ENCODE peak calls at places on chromosomes 4 and X, in four cellular contexts. One of them, this sample, is unnamed.

GRCh38 chrX:25144043-25144940 is 128.5 kb upstream of the ARX start:
- DNase-seq in tibial nerve: peak
- DNase-seq in skeletal muscle cell: peak
- DNase-seq in stimulated activated CD4-positive, alpha-beta T cell treated with anti-CD3 and anti-CD28 coated beads, Interleukin-12 subunit alpha, Interleukin-12 subunit beta, amount 100 ng/mL, for 24 hours: peak
- DNase-seq in this sample: peak

GRCh38 chrX:22800360-22800759 is 199.4 kb upstream of the DDX53 start:
- DNase-seq in stimulated activated CD4-positive, alpha-beta T cell treated with anti-CD3 and anti-CD28 coated beads, Interleukin-12 subunit alpha, Interleukin-12 subunit beta, amount 100 ng/mL, for 24 hours: no peak
- DNase-seq in skeletal muscle cell: peak
- DNase-seq in tibial nerve: peak
- DNase-seq in this sample: no peak

GRCh38 chr4:1777822-1778641 is 15.1 kb upstream of the FGFR3 start:
- DNase-seq in stimulated activated CD4-positive, alpha-beta T cell treated with anti-CD3 and anti-CD28 coated beads, Interleukin-12 subunit alpha, Interleukin-12 subunit beta, amount 100 ng/mL, for 24 hours: no peak
- DNase-seq in skeletal muscle cell: no peak
- DNase-seq in tibial nerve: no peak
- DNase-seq in this sample: peak

GRCh38 chr4:150117094-150117493 is 38.8 kb downstream of the DCLK2 start:
- DNase-seq in skeletal muscle cell: no peak
- DNase-seq in stimulated activated CD4-positive, alpha-beta T cell treated with anti-CD3 and anti-CD28 coated beads, Interleukin-12 subunit alpha, Interleukin-12 subunit beta, amount 100 ng/mL, for 24 hours: no peak
- DNase-seq in tibial nerve: no peak
- DNase-seq in this sample: no peak

GRCh38 chrX:7889680-7890079 is 37.5 kb downstream of the PNPLA4 start:
- DNase-seq in skeletal muscle cell: no peak
- DNase-seq in stimulated activated CD4-positive, alpha-beta T cell treated with anti-CD3 and anti-CD28 coated beads, Interleukin-12 subunit alpha, Interleukin-12 subunit beta, amount 100 ng/mL, for 24 hours: no peak
- DNase-seq in tibial nerve: no peak
- DNase-seq in this sample: no peak

GRCh38 chrX:43845776-43846175 is 36.5 kb downstream of the MAOB start:
- DNase-seq in skeletal muscle cell: no peak
- DNase-seq in stimulated activated CD4-positive, alpha-beta T cell treated with anti-CD3 and anti-CD28 coated beads, Interleukin-12 subunit alpha, Interleukin-12 subunit beta, amount 100 ng/mL, for 24 hours: no peak
- DNase-seq in tibial nerve: no peak
- DNase-seq in this sample: no peak

GRCh38 chr4:140243345-140243753 is 89.4 kb upstream of the MAML3 start:
- DNase-seq in tibial nerve: no peak
- DNase-seq in stimulated activated CD4-positive, alpha-beta T cell treated with anti-CD3 and anti-CD28 coated beads, Interleukin-12 subunit alpha, Interleukin-12 subunit beta, amount 100 ng/mL, for 24 hours: no peak
- DNase-seq in skeletal muscle cell: no peak
- DNase-seq in this sample: no peak

GRCh38 chrX:152601848-152602616 is 35.7 kb upstream of the GABRQ start:
- DNase-seq in tibial nerve: no peak
- DNase-seq in skeletal muscle cell: no peak
- DNase-seq in stimulated activated CD4-positive, alpha-beta T cell treated with anti-CD3 and anti-CD28 coated beads, Interleukin-12 subunit alpha, Interleukin-12 subunit beta, amount 100 ng/mL, for 24 hours: no peak
- DNase-seq in this sample: peak

GRCh38 chrX:101164766-101165590 is 54.6 kb upstream of the DRP2 start:
- DNase-seq in skeletal muscle cell: no peak
- DNase-seq in tibial nerve: no peak
- DNase-seq in stimulated activated CD4-positive, alpha-beta T cell treated with anti-CD3 and anti-CD28 coated beads, Interleukin-12 subunit alpha, Interleukin-12 subunit beta, amount 100 ng/mL, for 24 hours: no peak
- DNase-seq in this sample: no peak

GRCh38 chr4:148056879-148057278 is 325.0 kb downstream of the ARHGAP10 start:
- DNase-seq in stimulated activated CD4-positive, alpha-beta T cell treated with anti-CD3 and anti-CD28 coated beads, Interleukin-12 subunit alpha, Interleukin-12 subunit beta, amount 100 ng/mL, for 24 hours: peak
- DNase-seq in tibial nerve: peak
- DNase-seq in skeletal muscle cell: peak
- DNase-seq in this sample: no peak

GRCh38 chr4:112975567-112976355 is 73.7 kb upstream of the ANK2 start:
- DNase-seq in skeletal muscle cell: no peak
- DNase-seq in tibial nerve: no peak
- DNase-seq in stimulated activated CD4-positive, alpha-beta T cell treated with anti-CD3 and anti-CD28 coated beads, Interleukin-12 subunit alpha, Interleukin-12 subunit beta, amount 100 ng/mL, for 24 hours: no peak
- DNase-seq in this sample: no peak

GRCh38 chrX:74238771-74239170 is 65.2 kb upstream of the ZCCHC13 start:
- DNase-seq in tibial nerve: no peak
- DNase-seq in skeletal muscle cell: no peak
- DNase-seq in stimulated activated CD4-positive, alpha-beta T cell treated with anti-CD3 and anti-CD28 coated beads, Interleukin-12 subunit alpha, Interleukin-12 subunit beta, amount 100 ng/mL, for 24 hours: no peak
- DNase-seq in this sample: no peak

GRCh38 chrX:120262781-120263719 is 12.4 kb downstream of the ZBTB33 start:
- DNase-seq in stimulated activated CD4-positive, alpha-beta T cell treated with anti-CD3 and anti-CD28 coated beads, Interleukin-12 subunit alpha, Interleukin-12 subunit beta, amount 100 ng/mL, for 24 hours: no peak
- DNase-seq in skeletal muscle cell: no peak
- DNase-seq in tibial nerve: no peak
- DNase-seq in this sample: no peak

GRCh38 chr4:71229477-71230257 is 109.2 kb upstream of the SLC4A4 start:
- DNase-seq in tibial nerve: no peak
- DNase-seq in stimulated activated CD4-positive, alpha-beta T cell treated with anti-CD3 and anti-CD28 coated beads, Interleukin-12 subunit alpha, Interleukin-12 subunit beta, amount 100 ng/mL, for 24 hours: no peak
- DNase-seq in skeletal muscle cell: no peak
- DNase-seq in this sample: peak

GRCh38 chr4:145679520-145679919 is 426 bp upstream of the C4orf51 start:
- DNase-seq in skeletal muscle cell: peak
- DNase-seq in tibial nerve: no peak
- DNase-seq in stimulated activated CD4-positive, alpha-beta T cell treated with anti-CD3 and anti-CD28 coated beads, Interleukin-12 subunit alpha, Interleukin-12 subunit beta, amount 100 ng/mL, for 24 hours: no peak
- DNase-seq in this sample: peak

This sample was measured in iPS-NIHi11.